ENCODE peak calls at places on chromosomes 2 and 18, in nine cellular contexts. I is lower lobe of right lung, F is breast epithelium, T is epithelial cell of esophagus, X is Right ventricle myocardium inferior, O is HuH-7, J is NCI-H187, S is chondrocyte, M is brain microvascular endothelial cell. A is an unnamed sample.

GRCh38 chr2:56580242-56580641 is 396.5 kb downstream of the CCDC85A start:
- DNase-seq in S (no peak), T (no peak), F (no peak), M (no peak), O (no peak), J (no peak), X (no peak), I (no peak), A (no peak)

GRCh38 chr2:237438082-237438925 is 24.3 kb upstream of the COL6A3 start:
- DNase-seq in O (no peak), T (peak), S (no peak), M (peak), J (no peak), X (no peak), I (no peak), F (peak), A (peak)

GRCh38 chr2:80643598-80643997 is 339.0 kb upstream of the LRRTM1 start:
- DNase-seq in I (no peak), M (no peak), X (no peak), T (peak), O (no peak), J (no peak), S (no peak), F (no peak), A (no peak)

GRCh38 chr2:33812707-33813106 is 213.6 kb upstream of the FAM98A start:
- DNase-seq in J (no peak), M (no peak), I (no peak), S (no peak), X (no peak), T (no peak), O (no peak), F (no peak), A (no peak)

GRCh38 chr2:217573565-217573964 is 429.2 kb downstream of the TNS1 start:
- DNase-seq in F (no peak), M (peak), T (peak), J (no peak), O (no peak), S (no peak), I (no peak), X (no peak), A (no peak)

GRCh38 chr18:43267818-43268217 is 9.5 kb downstream of the SYT4 start:
- DNase-seq in J (no peak), O (no peak), I (no peak), T (no peak), S (no peak), M (no peak), X (no peak), F (no peak), A (no peak)

GRCh38 chr2:21118302-21118920 is 5.4 kb upstream of the TDRD15 start:
- DNase-seq in X (no peak), F (no peak), O (peak), S (no peak), J (no peak), M (peak), I (no peak), T (peak), A (peak)

GRCh38 chr2:195820373-195820772 is 163.3 kb downstream of the SLC39A10 start:
- DNase-seq in M (no peak), S (no peak), T (peak), I (no peak), J (no peak), F (no peak), O (no peak), X (no peak), A (no peak)

GRCh38 chr2:58042486-58042970 is 4.1 kb upstream of the VRK2 start:
- DNase-seq in S (no peak), J (no peak), O (no peak), F (no peak), T (peak), I (no peak), M (peak), X (no peak), A (no peak)

GRCh38 chr2:137233091-137233490 is 467.7 kb downstream of the THSD7B start:
- DNase-seq in S (no peak), I (no peak), O (no peak), M (no peak), T (no peak), F (no peak), J (no peak), X (no peak), A (no peak)

GRCh38 chr2:27501042-27501441 is 4.4 kb downstream of the GCKR start:
- DNase-seq in F (no peak), M (no peak), O (no peak), X (no peak), T (peak), J (no peak), I (no peak), S (no peak), A (no peak)

GRCh38 chr2:106575955-106576354 is 88.8 kb downstream of the CD8B2 start:
- DNase-seq in O (no peak), F (peak), J (no peak), M (peak), I (no peak), X (peak), S (no peak), T (peak), A (no peak)

GRCh38 chr2:37782721-37783438 is 111.4 kb upstream of the CDC42EP3 start:
- DNase-seq in M (no peak), J (no peak), S (no peak), T (no peak), I (no peak), X (no peak), F (no peak), O (no peak), A (no peak)

GRCh38 chr2:137117385-137117784 is 352.0 kb downstream of the THSD7B start:
- DNase-seq in I (no peak), X (no peak), M (peak), T (peak), J (no peak), O (no peak), F (no peak), S (no peak), A (peak)

GRCh38 chr2:239106314-239106908 is 258.5 kb downstream of the TWIST2 start:
- DNase-seq in X (no peak), J (no peak), F (no peak), T (peak), I (no peak), O (peak), S (no peak), M (peak), A (peak)

GRCh38 chr2:224865016-224865415 is 148.9 kb upstream of the CCDC195 start:
- DNase-seq in I (no peak), F (no peak), M (no peak), J (no peak), O (no peak), X (no peak), T (no peak), S (no peak), A (no peak)

GRCh38 chr2:196262606-196263005 is 91.2 kb upstream of the STK17B start:
- DNase-seq in O (no peak), F (no peak), I (no peak), T (no peak), J (no peak), S (no peak), M (no peak), X (no peak), A (no peak)

GRCh38 chr2:188974184-188974583 is at the start of gene COL3A1:
- DNase-seq in X (peak), T (no peak), M (peak), J (no peak), I (no peak), O (no peak), F (no peak), S (no peak), A (no peak)

A was measured in Caco-2.